ENCODE peak calls at places on chromosomes 3 and 15, in four cellular contexts. One of them, this sample, is unnamed.

GRCh38 chr3:15309662-15310335 is 22.6 kb downstream of the SH3BP5 start:
- DNase-seq in MM.1S: no peak
- DNase-seq in right lobe of liver: no peak
- DNase-seq in NT2/D1: no peak
- DNase-seq in this sample: no peak

GRCh38 chr3:194204036-194204792 is 68.3 kb downstream of the HES1 start:
- DNase-seq in MM.1S: peak; percentile 52
- DNase-seq in right lobe of liver: peak; percentile 60
- DNase-seq in NT2/D1: no peak
- DNase-seq in this sample: peak; percentile 80

GRCh38 chr3:181698263-181698944 is 13.3 kb upstream of the SOX2 start:
- DNase-seq in MM.1S: no peak
- DNase-seq in right lobe of liver: no peak
- DNase-seq in NT2/D1: no peak
- DNase-seq in this sample: no peak

GRCh38 chr3:130915567-130916292 is 21.8 kb downstream of the ATP2C1 start:
- DNase-seq in MM.1S: no peak
- DNase-seq in right lobe of liver: no peak
- DNase-seq in NT2/D1: no peak
- DNase-seq in this sample: no peak

GRCh38 chr15:45333550-45333949 is 44.8 kb downstream of the GATM start:
- DNase-seq in MM.1S: no peak
- DNase-seq in right lobe of liver: no peak
- DNase-seq in NT2/D1: no peak
- DNase-seq in this sample: no peak

GRCh38 chr3:196159952-196160804 is 51.0 kb downstream of the ZDHHC19 start:
- DNase-seq in MM.1S: peak; percentile 71
- DNase-seq in right lobe of liver: peak; percentile 52
- DNase-seq in NT2/D1: no peak
- DNase-seq in this sample: peak; percentile 74

GRCh38 chr3:102353148-102353547 is 81.7 kb upstream of the ZPLD1 start:
- DNase-seq in MM.1S: no peak
- DNase-seq in right lobe of liver: no peak
- DNase-seq in NT2/D1: no peak
- DNase-seq in this sample: no peak

GRCh38 chr15:96409231-96410138 is 79.0 kb downstream of the NR2F2 start:
- DNase-seq in MM.1S: no peak
- DNase-seq in right lobe of liver: no peak
- DNase-seq in NT2/D1: no peak
- DNase-seq in this sample: peak; percentile 81

GRCh38 chr3:120450914-120451669 is at the start of gene FSTL1:
- DNase-seq in MM.1S: no peak
- DNase-seq in right lobe of liver: no peak
- DNase-seq in NT2/D1: no peak
- DNase-seq in this sample: peak; percentile 94

GRCh38 chr15:96360581-96361308 is 30.2 kb downstream of the NR2F2 start:
- DNase-seq in MM.1S: no peak
- DNase-seq in right lobe of liver: no peak
- DNase-seq in NT2/D1: no peak
- DNase-seq in this sample: peak; percentile 91

GRCh38 chr3:190150681-190151080 is 30.0 kb upstream of the P3H2 start:
- DNase-seq in MM.1S: no peak
- DNase-seq in right lobe of liver: no peak
- DNase-seq in NT2/D1: no peak
- DNase-seq in this sample: no peak

GRCh38 chr3:46393554-46394434 is 13.1 kb downstream of the CCR5AS start:
- DNase-seq in MM.1S: peak; percentile 70
- DNase-seq in right lobe of liver: no peak
- DNase-seq in NT2/D1: peak; percentile 51
- DNase-seq in this sample: no peak

GRCh38 chr15:47812436-47813109 is 95.3 kb downstream of the SEMA6D start:
- DNase-seq in MM.1S: peak; percentile 73
- DNase-seq in right lobe of liver: no peak
- DNase-seq in NT2/D1: no peak
- DNase-seq in this sample: no peak

GRCh38 chr15:89017370-89018066 is 70.7 kb upstream of the ABHD2 start:
- DNase-seq in MM.1S: peak; percentile 81
- DNase-seq in right lobe of liver: peak; percentile 66
- DNase-seq in NT2/D1: peak; percentile 87
- DNase-seq in this sample: peak; percentile 84

GRCh38 chr3:33402936-33403335 is 37.3 kb downstream of the UBP1 start:
- DNase-seq in MM.1S: no peak
- DNase-seq in right lobe of liver: no peak
- DNase-seq in NT2/D1: no peak
- DNase-seq in this sample: no peak

GRCh38 chr15:47719730-47720129 is 2.4 kb downstream of the SEMA6D start:
- DNase-seq in MM.1S: no peak
- DNase-seq in right lobe of liver: no peak
- DNase-seq in NT2/D1: no peak
- DNase-seq in this sample: no peak

GRCh38 chr15:25545017-25545416 is 106.2 kb upstream of the UBE3A start:
- DNase-seq in MM.1S: no peak
- DNase-seq in right lobe of liver: no peak
- DNase-seq in NT2/D1: no peak
- DNase-seq in this sample: no peak

GRCh38 chr15:25693321-25694237 is 169.5 kb downstream of the ATP10A start:
- DNase-seq in MM.1S: no peak
- DNase-seq in right lobe of liver: no peak
- DNase-seq in NT2/D1: no peak
- DNase-seq in this sample: peak; percentile 86

GRCh38 chr15:89330881-89331595 is 3.6 kb downstream of the POLG start:
- DNase-seq in MM.1S: no peak
- DNase-seq in right lobe of liver: no peak
- DNase-seq in NT2/D1: no peak
- DNase-seq in this sample: peak; percentile 31

GRCh38 chr3:136602818-136603217 is 149.4 kb downstream of the STAG1 start:
- DNase-seq in MM.1S: no peak
- DNase-seq in right lobe of liver: no peak
- DNase-seq in NT2/D1: no peak
- DNase-seq in this sample: no peak

GRCh38 chr15:64810499-64811326 is 14.7 kb downstream of the PIF1 start:
- DNase-seq in MM.1S: no peak
- DNase-seq in right lobe of liver: no peak
- DNase-seq in NT2/D1: peak; percentile 84
- DNase-seq in this sample: peak; percentile 66

GRCh38 chr3:41267975-41268640 is 68.8 kb downstream of the CTNNB1 start:
- DNase-seq in MM.1S: no peak
- DNase-seq in right lobe of liver: no peak
- DNase-seq in NT2/D1: no peak
- DNase-seq in this sample: no peak

GRCh38 chr3:54968546-54969172 is 40.8 kb upstream of the LRTM1 start:
- DNase-seq in MM.1S: no peak
- DNase-seq in right lobe of liver: no peak
- DNase-seq in NT2/D1: no peak
- DNase-seq in this sample: no peak

GRCh38 chr3:112979244-112979832 is 4.4 kb upstream of the CD200R1 start:
- DNase-seq in MM.1S: peak; percentile 42
- DNase-seq in right lobe of liver: no peak
- DNase-seq in NT2/D1: no peak
- DNase-seq in this sample: no peak

GRCh38 chr3:105865016-105865623 is 3.7 kb downstream of the CBLB start:
- DNase-seq in MM.1S: no peak
- DNase-seq in right lobe of liver: no peak
- DNase-seq in NT2/D1: no peak
- DNase-seq in this sample: no peak

GRCh38 chr3:170572665-170573253 is 13.1 kb downstream of the SLC7A14 start:
- DNase-seq in MM.1S: peak; percentile 80
- DNase-seq in right lobe of liver: no peak
- DNase-seq in NT2/D1: no peak
- DNase-seq in this sample: no peak

GRCh38 chr3:84772841-84773240 is 185.9 kb upstream of the CADM2 start:
- DNase-seq in MM.1S: no peak
- DNase-seq in right lobe of liver: no peak
- DNase-seq in NT2/D1: no peak
- DNase-seq in this sample: no peak

GRCh38 chr3:127831723-127832172 is 9.4 kb upstream of the MGLL start:
- DNase-seq in MM.1S: peak; percentile 47
- DNase-seq in right lobe of liver: peak; percentile 87
- DNase-seq in NT2/D1: peak; percentile 27
- DNase-seq in this sample: peak; percentile 87

GRCh38 chr15:58369956-58370355 is 61.8 kb upstream of the LIPC start:
- DNase-seq in MM.1S: no peak
- DNase-seq in right lobe of liver: no peak
- DNase-seq in NT2/D1: no peak
- DNase-seq in this sample: no peak

GRCh38 chr3:157069406-157069805 is 90.5 kb downstream of the CCNL1 start:
- DNase-seq in MM.1S: no peak
- DNase-seq in right lobe of liver: no peak
- DNase-seq in NT2/D1: no peak
- DNase-seq in this sample: no peak

GRCh38 chr3:137105277-137105977 is 147.6 kb downstream of the IL20RB start:
- DNase-seq in MM.1S: peak; percentile 70
- DNase-seq in right lobe of liver: no peak
- DNase-seq in NT2/D1: peak; percentile 80
- DNase-seq in this sample: peak; percentile 54

GRCh38 chr3:133097214-133097613 is 59.0 kb downstream of the TMEM108 start:
- DNase-seq in MM.1S: no peak
- DNase-seq in right lobe of liver: no peak
- DNase-seq in NT2/D1: no peak
- DNase-seq in this sample: no peak

GRCh38 chr3:123719785-123720531 is 135.1 kb upstream of the HACD2 start:
- DNase-seq in MM.1S: no peak
- DNase-seq in right lobe of liver: no peak
- DNase-seq in NT2/D1: no peak
- DNase-seq in this sample: no peak

GRCh38 chr3:112512320-112512719 is 13.0 kb upstream of the BTLA start:
- DNase-seq in MM.1S: no peak
- DNase-seq in right lobe of liver: no peak
- DNase-seq in NT2/D1: peak; percentile 5
- DNase-seq in this sample: no peak

GRCh38 chr3:94928921-94929320 is 866.1 kb downstream of the NSUN3 start:
- DNase-seq in MM.1S: no peak
- DNase-seq in right lobe of liver: no peak
- DNase-seq in NT2/D1: no peak
- DNase-seq in this sample: no peak

GRCh38 chr3:37171144-37171543 is 3.2 kb downstream of the LRRFIP2 start:
- DNase-seq in MM.1S: no peak
- DNase-seq in right lobe of liver: no peak
- DNase-seq in NT2/D1: no peak
- DNase-seq in this sample: no peak

GRCh38 chr3:37174532-37175126 is at the start of gene LRRFIP2:
- DNase-seq in MM.1S: peak; percentile 24
- DNase-seq in right lobe of liver: no peak
- DNase-seq in NT2/D1: no peak
- DNase-seq in this sample: no peak

GRCh38 chr3:37170097-37170496 is 4.3 kb downstream of the LRRFIP2 start:
- DNase-seq in MM.1S: no peak
- DNase-seq in right lobe of liver: no peak
- DNase-seq in NT2/D1: no peak
- DNase-seq in this sample: no peak

GRCh38 chr3:37170513-37170912 is 3.9 kb downstream of the LRRFIP2 start:
- DNase-seq in MM.1S: no peak
- DNase-seq in right lobe of liver: no peak
- DNase-seq in NT2/D1: no peak
- DNase-seq in this sample: no peak

DNA sequence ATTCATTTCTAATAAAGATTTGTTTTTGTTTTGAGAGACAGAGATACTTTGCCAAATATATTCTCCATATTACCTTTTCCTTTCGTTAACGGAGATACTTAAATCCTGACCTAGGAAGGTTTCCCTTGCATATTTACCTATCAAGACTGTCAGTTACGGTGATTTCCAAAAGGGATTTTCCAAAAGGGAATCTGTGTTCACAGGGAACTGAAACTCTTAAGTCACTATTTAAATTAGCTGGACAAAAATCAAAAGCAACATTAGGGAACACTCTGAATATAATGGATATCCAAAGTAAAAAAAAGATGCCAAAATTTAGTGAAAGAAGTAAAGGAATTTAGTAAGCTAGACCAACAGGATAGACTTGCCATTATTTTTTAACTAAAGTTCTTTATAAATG is 576 bp downstream of the LRRFIP2 start:
- DNase-seq in MM.1S: no peak
- DNase-seq in right lobe of liver: no peak
- DNase-seq in NT2/D1: no peak
- DNase-seq in this sample: no peak
- H3K4me3 ChIP-seq in MM.1S: no peak overlapping the region
- H3K4me3 ChIP-seq in right lobe of liver: no peak overlapping the region
- H3K4me3 ChIP-seq in NT2/D1: no peak overlapping the region
- H3K4me3 ChIP-seq in this sample: no peak overlapping the region

DNA sequence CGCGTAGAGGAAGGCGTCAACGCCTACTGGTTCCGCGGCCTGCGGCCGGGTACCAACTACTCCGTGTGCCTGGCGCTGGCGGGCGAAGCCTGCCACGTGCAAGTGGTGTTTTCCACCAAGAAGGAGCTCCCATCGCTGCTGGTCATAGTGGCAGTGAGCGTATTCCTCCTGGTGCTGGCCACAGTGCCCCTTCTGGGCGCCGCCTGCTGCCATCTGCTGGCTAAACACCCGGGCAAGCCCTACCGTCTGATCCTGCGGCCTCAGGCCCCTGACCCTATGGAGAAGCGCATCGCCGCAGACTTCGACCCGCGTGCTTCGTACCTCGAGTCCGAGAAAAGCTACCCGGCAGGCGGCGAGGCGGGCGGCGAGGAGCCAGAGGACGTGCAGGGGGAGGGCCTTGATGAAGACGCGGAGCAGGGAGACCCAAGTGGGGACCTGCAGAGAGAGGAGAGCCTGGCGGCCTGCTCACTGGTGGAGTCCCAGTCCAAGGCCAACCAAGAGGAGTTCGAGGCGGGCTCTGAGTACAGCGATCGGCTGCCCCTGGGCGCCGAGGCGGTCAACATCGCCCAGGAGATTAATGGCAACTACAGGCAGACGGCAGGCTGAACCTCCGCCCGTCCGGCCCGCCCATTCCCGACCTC is 4.1 kb downstream of the ISLR2 start:
- DNase-seq in MM.1S: no peak
- DNase-seq in right lobe of liver: peak; percentile 80
- DNase-seq in NT2/D1: no peak
- DNase-seq in this sample: peak; percentile 91
- H3K27me3 ChIP-seq in MM.1S: peaks cover 46% of the 10 kb centered on the region
- H3K27me3 ChIP-seq in right lobe of liver: peaks cover 18% of the 10 kb centered on the region
- H3K27me3 ChIP-seq in NT2/D1: peaks cover 78% of the 10 kb centered on the region
- H3K27me3 ChIP-seq in this sample: peaks cover 83% of the 10 kb centered on the region

GRCh38 chr3:160400631-160401150 is 1.2 kb downstream of the SMC4 start:
- DNase-seq in MM.1S: peak; percentile 52
- DNase-seq in right lobe of liver: peak; percentile 74
- DNase-seq in NT2/D1: no peak
- DNase-seq in this sample: peak; percentile 45
- H3K4me3 ChIP-seq in MM.1S: peak overlapping the region; percentile 89
- H3K4me3 ChIP-seq in right lobe of liver: peak overlapping the region; percentile 70
- H3K4me3 ChIP-seq in NT2/D1: peak overlapping the region; percentile 96
- H3K4me3 ChIP-seq in this sample: peak overlapping the region; percentile 75

GRCh38 chr3:171711461-171711860 is 98.8 kb downstream of the PLD1 start:
- DNase-seq in MM.1S: no peak
- DNase-seq in right lobe of liver: no peak
- DNase-seq in NT2/D1: no peak
- DNase-seq in this sample: no peak
- H3K27me3 ChIP-seq in MM.1S: no peaks in the 10 kb centered on the region
- H3K27me3 ChIP-seq in right lobe of liver: no peaks in the 10 kb centered on the region
- H3K27me3 ChIP-seq in NT2/D1: no peaks in the 10 kb centered on the region
- H3K27me3 ChIP-seq in this sample: no peaks in the 10 kb centered on the region